ENCODE peak calls at places on chromosomes 6 and 20, in nine cellular contexts. One of them, this sample, is unnamed.

GRCh38 chr6:108592371-108593337 is 31.9 kb downstream of the FOXO3 start:
- DNase-seq in psoas muscle: peak; percentile 60
- DNase-seq in A673: no peak
- DNase-seq in fibroblast of mammary gland: peak; percentile 94
- DNase-seq in fibroblast of the aortic adventitia: peak; percentile 83
- DNase-seq in GM12878: peak; percentile 76
- DNase-seq in MCF 10A: peak; percentile 77
- DNase-seq in tibial artery: no peak
- DNase-seq in brain microvascular endothelial cell: peak; percentile 37
- DNase-seq in this sample: no peak

GRCh38 chr6:166318227-166318626 is 10.0 kb upstream of the PRR18 start:
- DNase-seq in GM12878: no peak
- DNase-seq in psoas muscle: no peak
- DNase-seq in fibroblast of mammary gland: no peak
- DNase-seq in MCF 10A: no peak
- DNase-seq in brain microvascular endothelial cell: no peak
- DNase-seq in fibroblast of the aortic adventitia: no peak
- DNase-seq in tibial artery: no peak
- DNase-seq in A673: no peak
- DNase-seq in this sample: no peak

GRCh38 chr20:53513489-53514298 is 79.9 kb downstream of the ZNF217 start:
- DNase-seq in GM12878: no peak
- DNase-seq in brain microvascular endothelial cell: no peak
- DNase-seq in tibial artery: no peak
- DNase-seq in A673: no peak
- DNase-seq in psoas muscle: no peak
- DNase-seq in fibroblast of the aortic adventitia: no peak
- DNase-seq in fibroblast of mammary gland: no peak
- DNase-seq in MCF 10A: no peak
- DNase-seq in this sample: no peak

GRCh38 chr6:17483391-17484016 is 90.1 kb downstream of the CAP2 start:
- DNase-seq in MCF 10A: no peak
- DNase-seq in fibroblast of the aortic adventitia: no peak
- DNase-seq in tibial artery: no peak
- DNase-seq in fibroblast of mammary gland: no peak
- DNase-seq in psoas muscle: no peak
- DNase-seq in A673: no peak
- DNase-seq in brain microvascular endothelial cell: no peak
- DNase-seq in GM12878: no peak
- DNase-seq in this sample: no peak

GRCh38 chr6:115594894-115595293 is 465.8 kb downstream of the FRK start:
- DNase-seq in fibroblast of the aortic adventitia: no peak
- DNase-seq in GM12878: no peak
- DNase-seq in MCF 10A: no peak
- DNase-seq in brain microvascular endothelial cell: no peak
- DNase-seq in fibroblast of mammary gland: no peak
- DNase-seq in psoas muscle: no peak
- DNase-seq in A673: no peak
- DNase-seq in tibial artery: no peak
- DNase-seq in this sample: no peak

GRCh38 chr6:140462495-140463311 is 1088.3 kb upstream of the CITED2 start:
- DNase-seq in psoas muscle: no peak
- DNase-seq in tibial artery: no peak
- DNase-seq in fibroblast of mammary gland: peak; percentile 88
- DNase-seq in brain microvascular endothelial cell: no peak
- DNase-seq in MCF 10A: peak; percentile 75
- DNase-seq in A673: no peak
- DNase-seq in fibroblast of the aortic adventitia: peak; percentile 77
- DNase-seq in GM12878: no peak
- DNase-seq in this sample: no peak

GRCh38 chr6:46097381-46097780 is 32.4 kb upstream of the ENPP4 start:
- DNase-seq in A673: no peak
- DNase-seq in fibroblast of mammary gland: no peak
- DNase-seq in psoas muscle: no peak
- DNase-seq in tibial artery: no peak
- DNase-seq in fibroblast of the aortic adventitia: no peak
- DNase-seq in GM12878: no peak
- DNase-seq in brain microvascular endothelial cell: no peak
- DNase-seq in MCF 10A: no peak
- DNase-seq in this sample: no peak

GRCh38 chr6:28922841-28923317 is 906 bp downstream of the TRIM27 start:
- DNase-seq in fibroblast of the aortic adventitia: peak; percentile 45
- DNase-seq in fibroblast of mammary gland: peak; percentile 35
- DNase-seq in psoas muscle: no peak
- DNase-seq in brain microvascular endothelial cell: peak; percentile 23
- DNase-seq in A673: peak; percentile 18
- DNase-seq in MCF 10A: peak; percentile 48
- DNase-seq in tibial artery: peak; percentile 74
- DNase-seq in GM12878: no peak
- DNase-seq in this sample: peak; percentile 51

GRCh38 chr20:49866051-49866450 is 49.3 kb downstream of the SPATA2 start:
- DNase-seq in MCF 10A: no peak
- DNase-seq in A673: no peak
- DNase-seq in fibroblast of the aortic adventitia: peak; percentile 89
- DNase-seq in fibroblast of mammary gland: peak; percentile 89
- DNase-seq in GM12878: peak; percentile 60
- DNase-seq in tibial artery: no peak
- DNase-seq in psoas muscle: no peak
- DNase-seq in brain microvascular endothelial cell: peak; percentile 12
- DNase-seq in this sample: no peak

GRCh38 chr6:95230071-95230740 is 347.1 kb upstream of the MANEA start:
- DNase-seq in fibroblast of the aortic adventitia: no peak
- DNase-seq in A673: no peak
- DNase-seq in psoas muscle: no peak
- DNase-seq in tibial artery: no peak
- DNase-seq in brain microvascular endothelial cell: no peak
- DNase-seq in MCF 10A: no peak
- DNase-seq in GM12878: no peak
- DNase-seq in fibroblast of mammary gland: peak; percentile 37
- DNase-seq in this sample: no peak

GRCh38 chr6:5096482-5096881 is 11.3 kb downstream of the PPP1R3G start:
- DNase-seq in fibroblast of mammary gland: no peak
- DNase-seq in tibial artery: no peak
- DNase-seq in fibroblast of the aortic adventitia: peak; percentile 52
- DNase-seq in brain microvascular endothelial cell: no peak
- DNase-seq in GM12878: no peak
- DNase-seq in psoas muscle: no peak
- DNase-seq in MCF 10A: no peak
- DNase-seq in A673: no peak
- DNase-seq in this sample: no peak

GRCh38 chr20:16647875-16648597 is 74.8 kb upstream of the KIF16B start:
- DNase-seq in fibroblast of mammary gland: no peak
- DNase-seq in brain microvascular endothelial cell: no peak
- DNase-seq in psoas muscle: no peak
- DNase-seq in A673: no peak
- DNase-seq in GM12878: no peak
- DNase-seq in fibroblast of the aortic adventitia: no peak
- DNase-seq in tibial artery: no peak
- DNase-seq in MCF 10A: no peak
- DNase-seq in this sample: no peak

GRCh38 chr6:50905297-50905696 is 86.6 kb downstream of the TFAP2B start:
- DNase-seq in fibroblast of the aortic adventitia: no peak
- DNase-seq in fibroblast of mammary gland: no peak
- DNase-seq in GM12878: no peak
- DNase-seq in MCF 10A: peak; percentile 39
- DNase-seq in tibial artery: no peak
- DNase-seq in brain microvascular endothelial cell: no peak
- DNase-seq in psoas muscle: no peak
- DNase-seq in A673: no peak
- DNase-seq in this sample: no peak

GRCh38 chr20:20955837-20956236 is 150.3 kb downstream of the LINC00237 start:
- DNase-seq in A673: no peak
- DNase-seq in tibial artery: no peak
- DNase-seq in fibroblast of the aortic adventitia: no peak
- DNase-seq in psoas muscle: no peak
- DNase-seq in brain microvascular endothelial cell: no peak
- DNase-seq in MCF 10A: no peak
- DNase-seq in fibroblast of mammary gland: no peak
- DNase-seq in GM12878: no peak
- DNase-seq in this sample: no peak

GRCh38 chr6:124743420-124743819 is 218.8 kb upstream of the RNF217 start:
- DNase-seq in GM12878: no peak
- DNase-seq in MCF 10A: no peak
- DNase-seq in brain microvascular endothelial cell: no peak
- DNase-seq in fibroblast of mammary gland: no peak
- DNase-seq in fibroblast of the aortic adventitia: no peak
- DNase-seq in A673: no peak
- DNase-seq in tibial artery: no peak
- DNase-seq in psoas muscle: no peak
- DNase-seq in this sample: no peak

GRCh38 chr20:37745553-37745952 is 51.7 kb downstream of the CTNNBL1 start:
- DNase-seq in brain microvascular endothelial cell: no peak
- DNase-seq in A673: no peak
- DNase-seq in MCF 10A: no peak
- DNase-seq in GM12878: no peak
- DNase-seq in fibroblast of the aortic adventitia: no peak
- DNase-seq in tibial artery: no peak
- DNase-seq in psoas muscle: no peak
- DNase-seq in fibroblast of mammary gland: no peak
- DNase-seq in this sample: peak; percentile 10

GRCh38 chr20:21355981-21356380 is 41.3 kb downstream of the NKX2-4 start:
- DNase-seq in MCF 10A: no peak
- DNase-seq in tibial artery: no peak
- DNase-seq in fibroblast of the aortic adventitia: no peak
- DNase-seq in fibroblast of mammary gland: no peak
- DNase-seq in A673: no peak
- DNase-seq in GM12878: no peak
- DNase-seq in psoas muscle: no peak
- DNase-seq in brain microvascular endothelial cell: no peak
- DNase-seq in this sample: no peak

GRCh38 chr20:31719644-31720485 is 2.8 kb downstream of the BCL2L1 start:
- DNase-seq in GM12878: no peak
- DNase-seq in fibroblast of mammary gland: no peak
- DNase-seq in brain microvascular endothelial cell: no peak
- DNase-seq in MCF 10A: peak; percentile 29
- DNase-seq in A673: peak; percentile 62
- DNase-seq in psoas muscle: no peak
- DNase-seq in tibial artery: peak; percentile 72
- DNase-seq in fibroblast of the aortic adventitia: peak; percentile 59
- DNase-seq in this sample: no peak

GRCh38 chr20:42886801-42887200 is 302.9 kb downstream of the PTPRT start:
- DNase-seq in fibroblast of mammary gland: no peak
- DNase-seq in psoas muscle: no peak
- DNase-seq in fibroblast of the aortic adventitia: no peak
- DNase-seq in MCF 10A: no peak
- DNase-seq in tibial artery: no peak
- DNase-seq in A673: no peak
- DNase-seq in GM12878: no peak
- DNase-seq in brain microvascular endothelial cell: no peak
- DNase-seq in this sample: no peak

GRCh38 chr6:75155586-75155985 is 50.3 kb downstream of the COL12A1 start:
- DNase-seq in psoas muscle: no peak
- DNase-seq in A673: no peak
- DNase-seq in GM12878: no peak
- DNase-seq in tibial artery: no peak
- DNase-seq in brain microvascular endothelial cell: peak; percentile 24
- DNase-seq in fibroblast of the aortic adventitia: no peak
- DNase-seq in fibroblast of mammary gland: no peak
- DNase-seq in MCF 10A: no peak
- DNase-seq in this sample: no peak

GRCh38 chr20:46772901-46773300 is 63.5 kb downstream of the SLC2A10 start:
- DNase-seq in psoas muscle: no peak
- DNase-seq in fibroblast of the aortic adventitia: no peak
- DNase-seq in A673: no peak
- DNase-seq in GM12878: no peak
- DNase-seq in MCF 10A: no peak
- DNase-seq in brain microvascular endothelial cell: no peak
- DNase-seq in fibroblast of mammary gland: no peak
- DNase-seq in tibial artery: no peak
- DNase-seq in this sample: no peak
- TF ChIP-seq CTCF in psoas muscle: no peak
- TF ChIP-seq CTCF in fibroblast of the aortic adventitia: peak; percentile 12
- TF ChIP-seq CTCF in A673: no peak
- TF ChIP-seq CTCF in GM12878: no peak
- TF ChIP-seq CTCF in MCF 10A: no peak
- TF ChIP-seq CTCF in brain microvascular endothelial cell: peak; percentile 33
- TF ChIP-seq CTCF in fibroblast of mammary gland: peak; percentile 11
- TF ChIP-seq CTCF in tibial artery: no peak
- TF ChIP-seq CTCF in this sample: no peak

DNA sequence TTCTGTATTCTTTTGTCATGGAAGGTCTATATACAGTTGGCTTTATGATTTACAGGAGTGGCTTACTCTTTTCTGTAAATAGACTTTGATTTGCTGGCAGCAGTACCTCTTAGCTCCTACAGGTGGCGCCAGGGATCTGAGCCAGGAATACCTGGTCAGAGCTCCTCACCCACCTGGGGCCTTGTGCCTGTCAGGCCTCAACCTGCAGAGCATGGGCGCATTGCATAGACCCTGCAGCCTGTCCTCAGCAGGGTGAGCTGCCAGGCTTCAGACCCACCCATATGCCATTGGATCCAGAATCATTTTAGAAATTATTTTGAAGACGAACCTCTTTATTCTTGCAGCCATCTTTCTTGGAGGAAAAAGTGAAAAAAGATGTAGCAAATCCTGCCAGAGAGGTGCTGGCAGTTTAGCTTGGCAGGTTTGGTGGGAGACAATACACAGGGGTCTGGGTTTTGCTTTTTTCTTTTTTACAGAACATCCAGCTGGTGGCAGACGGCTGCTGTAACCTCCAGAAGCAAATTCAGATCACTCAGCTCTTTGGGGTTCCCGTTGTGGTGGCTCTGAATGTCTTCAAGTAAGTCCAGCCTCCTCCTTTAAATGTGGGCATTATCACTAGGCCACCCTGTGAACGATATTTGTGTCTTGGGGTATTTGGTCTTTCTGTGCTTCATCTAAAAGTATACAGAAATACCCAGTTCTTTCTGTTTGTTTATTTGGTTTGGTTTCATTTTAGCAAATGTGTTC is 149.1 kb downstream of the MTHFD1L start:
- DNase-seq in MCF 10A: peak; percentile 82
- DNase-seq in fibroblast of the aortic adventitia: peak; percentile 74
- DNase-seq in psoas muscle: peak; percentile 42
- DNase-seq in brain microvascular endothelial cell: peak; percentile 69
- DNase-seq in tibial artery: peak; percentile 78
- DNase-seq in fibroblast of mammary gland: peak; percentile 74
- DNase-seq in GM12878: no peak
- DNase-seq in A673: peak; percentile 56
- DNase-seq in this sample: peak; percentile 62
- TF ChIP-seq CTCF in MCF 10A: peak; percentile 97
- TF ChIP-seq CTCF in fibroblast of the aortic adventitia: peak; percentile 99
- TF ChIP-seq CTCF in psoas muscle: peak; percentile 90
- TF ChIP-seq CTCF in brain microvascular endothelial cell: peak; percentile 96
- TF ChIP-seq CTCF in tibial artery: peak; percentile 98
- TF ChIP-seq CTCF in fibroblast of mammary gland: peak; percentile 98
- TF ChIP-seq CTCF in GM12878: peak; percentile 95
- TF ChIP-seq CTCF in A673: peak; percentile 96
- TF ChIP-seq CTCF in this sample: peak; percentile 87

GRCh38 chr20:22586645-22587310 is 2.4 kb upstream of the FOXA2 start:
- DNase-seq in psoas muscle: no peak
- DNase-seq in brain microvascular endothelial cell: no peak
- DNase-seq in GM12878: no peak
- DNase-seq in fibroblast of mammary gland: no peak
- DNase-seq in MCF 10A: peak; percentile 36
- DNase-seq in A673: peak; percentile 34
- DNase-seq in fibroblast of the aortic adventitia: peak; percentile 14
- DNase-seq in tibial artery: no peak
- DNase-seq in this sample: peak; percentile 63
- TF ChIP-seq CTCF in psoas muscle: peak; percentile 47
- TF ChIP-seq CTCF in brain microvascular endothelial cell: peak; percentile 48
- TF ChIP-seq CTCF in GM12878: peak; percentile 51
- TF ChIP-seq CTCF in fibroblast of mammary gland: peak; percentile 47
- TF ChIP-seq CTCF in MCF 10A: peak; percentile 83
- TF ChIP-seq CTCF in A673: peak; percentile 68
- TF ChIP-seq CTCF in fibroblast of the aortic adventitia: peak; percentile 74
- TF ChIP-seq CTCF in tibial artery: peak; percentile 46
- TF ChIP-seq CTCF in this sample: peak; percentile 35

GRCh38 chr20:41161886-41162285 is 24.5 kb downstream of the PLCG1 start:
- DNase-seq in A673: no peak
- DNase-seq in psoas muscle: no peak
- DNase-seq in GM12878: no peak
- DNase-seq in fibroblast of the aortic adventitia: no peak
- DNase-seq in MCF 10A: no peak
- DNase-seq in brain microvascular endothelial cell: no peak
- DNase-seq in tibial artery: no peak
- DNase-seq in fibroblast of mammary gland: no peak
- DNase-seq in this sample: no peak
- TF ChIP-seq CTCF in A673: no peak
- TF ChIP-seq CTCF in psoas muscle: no peak
- TF ChIP-seq CTCF in GM12878: no peak
- TF ChIP-seq CTCF in fibroblast of the aortic adventitia: no peak
- TF ChIP-seq CTCF in MCF 10A: no peak
- TF ChIP-seq CTCF in brain microvascular endothelial cell: no peak
- TF ChIP-seq CTCF in tibial artery: no peak
- TF ChIP-seq CTCF in fibroblast of mammary gland: no peak
- TF ChIP-seq CTCF in this sample: no peak

This sample was measured in GM10248.